ENCODE peak calls at places on chromosomes 16 and 17, in six cellular contexts. T is NT2/D1, L is fibroblast of lung, E is endothelial cell of umbilical vein, K is mesendoderm, H is IMR-90. I is an unnamed sample.

GRCh38 chr17:50495217-50495823 is 12.9 kb upstream of the MYCBPAP start:
- DNase-seq in T (no peak), L (no peak), E (no peak), K (no peak), H (no peak), I (no peak)

GRCh38 chr16:49830873-49831272 is 25.0 kb downstream of the ZNF423 start:
- DNase-seq in T (no peak), L (no peak), E (no peak), K (no peak), H (no peak), I (no peak)

GRCh38 chr16:22053921-22054341 is 38.4 kb upstream of the VWA3A start:
- DNase-seq in T (no peak), L (no peak), E (no peak), K (no peak), H (no peak), I (no peak)

GRCh38 chr16:76207270-76207669 is 69.9 kb upstream of the CNTNAP4 start:
- DNase-seq in T (no peak), L (no peak), E (no peak), K (peak), H (no peak), I (peak)

GRCh38 chr17:78556812-78557211 is 20.4 kb downstream of the DNAH17 start:
- DNase-seq in T (no peak), L (no peak), E (peak), K (no peak), H (no peak), I (no peak)

GRCh38 chr17:57033296-57033695 is 51.8 kb upstream of the AKAP1 start:
- DNase-seq in T (no peak), L (no peak), E (peak), K (no peak), H (no peak), I (no peak)

GRCh38 chr17:77089118-77089477 is 51.7 kb upstream of the SEC14L1 start:
- DNase-seq in T (no peak), L (no peak), E (peak), K (peak), H (no peak), I (no peak)

GRCh38 chr17:4393806-4394205 is 27.3 kb upstream of the UBE2G1 start:
- DNase-seq in T (no peak), L (no peak), E (no peak), K (no peak), H (no peak), I (peak)

GRCh38 chr16:85508993-85509392 is 104.1 kb upstream of the GSE1 start:
- DNase-seq in T (no peak), L (no peak), E (no peak), K (no peak), H (no peak), I (no peak)

GRCh38 chr17:50129946-50130777 is at the start of gene SAMD14:
- DNase-seq in T (no peak), L (peak), E (peak), K (peak), H (peak), I (no peak)

GRCh38 chr17:7721612-7722011 is 4.1 kb downstream of the DNAH2 start:
- DNase-seq in T (no peak), L (no peak), E (no peak), K (no peak), H (no peak), I (no peak)

GRCh38 chr17:744937-745336 is 7.1 kb downstream of the GEMIN4 start:
- DNase-seq in T (no peak), L (no peak), E (no peak), K (no peak), H (no peak), I (no peak)

GRCh38 chr16:69921125-69921524 is 30.0 kb upstream of the CLEC18A start:
- DNase-seq in T (no peak), L (peak), E (no peak), K (no peak), H (peak), I (no peak)

GRCh38 chr17:67800495-67800928 is 24.8 kb upstream of the BPTF start:
- DNase-seq in T (peak), L (peak), E (peak), K (peak), H (peak), I (peak)

GRCh38 chr16:5450435-5451104 is 353.0 kb upstream of the EEF2KMT start:
- DNase-seq in T (peak), L (no peak), E (no peak), K (peak), H (no peak), I (no peak)

GRCh38 chr16:2474877-2475412 is at the start of gene TBC1D24:
- DNase-seq in T (peak), L (peak), E (peak), K (peak), H (peak), I (peak)

GRCh38 chr16:31086629-31086906 is 2.2 kb downstream of the PRSS53 start:
- DNase-seq in T (no peak), L (no peak), E (no peak), K (no peak), H (no peak), I (no peak)

GRCh38 chr17:63841350-63842172 is 924 bp downstream of the SMARCD2 start:
- DNase-seq in T (no peak), L (peak), E (peak), K (peak), H (peak), I (peak)

GRCh38 chr17:63247706-63248105 is 198.4 kb downstream of the CYB561 start:
- DNase-seq in T (no peak), L (no peak), E (peak), K (no peak), H (no peak), I (no peak)

GRCh38 chr16:66247516-66248089 is 118.9 kb upstream of the CDH5 start:
- DNase-seq in T (no peak), L (peak), E (no peak), K (no peak), H (peak), I (no peak)

GRCh38 chr17:29625037-29625750 is 2.5 kb upstream of the CORO6 start:
- DNase-seq in T (no peak), L (peak), E (no peak), K (peak), H (peak), I (no peak)

GRCh38 chr16:66899945-66900688 is 18.6 kb downstream of the CDH16 start:
- DNase-seq in T (peak), L (peak), E (peak), K (peak), H (peak), I (peak)

GRCh38 chr17:66345264-66345663 is 42.9 kb downstream of the PRKCA start:
- DNase-seq in T (no peak), L (no peak), E (no peak), K (no peak), H (no peak), I (no peak)

GRCh38 chr16:35689764-35690163 is 2230.4 kb downstream of the TP53TG3F start:
- DNase-seq in T (no peak), L (no peak), E (no peak), K (no peak), H (no peak), I (no peak)

GRCh38 chr16:800834-801488 is 427 bp upstream of the GNG13 start:
- DNase-seq in T (no peak), L (no peak), E (no peak), K (no peak), H (no peak), I (no peak)

GRCh38 chr16:13961099-13961811 is 41.3 kb downstream of the ERCC4 start:
- DNase-seq in T (no peak), L (peak), E (no peak), K (no peak), H (peak), I (no peak)

GRCh38 chr16:3654249-3654991 is at the start of gene DNASE1:
- DNase-seq in T (peak), L (peak), E (peak), K (peak), H (peak), I (peak)

GRCh38 chr17:17774009-17774881 is 62.5 kb downstream of the SREBF1 start:
- DNase-seq in T (no peak), L (peak), E (peak), K (no peak), H (peak), I (peak)

GRCh38 chr17:1896243-1897163 is 66.7 kb downstream of the RPA1 start:
- DNase-seq in T (no peak), L (no peak), E (no peak), K (no peak), H (no peak), I (no peak)

GRCh38 chr17:36544049-36544319 is 735 bp upstream of the GGNBP2 start:
- DNase-seq in T (no peak), L (peak), E (peak), K (peak), H (peak), I (peak)

GRCh38 chr16:27407158-27407557 is 5.2 kb downstream of the IL21R start:
- DNase-seq in T (no peak), L (no peak), E (no peak), K (no peak), H (no peak), I (no peak)

GRCh38 chr16:48591976-48592375 is 18.0 kb downstream of the N4BP1 start:
- DNase-seq in T (no peak), L (no peak), E (no peak), K (no peak), H (no peak), I (no peak)

GRCh38 chr16:49859139-49859947 is 3.4 kb upstream of the ZNF423 start:
- DNase-seq in T (no peak), L (peak), E (peak), K (no peak), H (no peak), I (no peak)

DNA sequence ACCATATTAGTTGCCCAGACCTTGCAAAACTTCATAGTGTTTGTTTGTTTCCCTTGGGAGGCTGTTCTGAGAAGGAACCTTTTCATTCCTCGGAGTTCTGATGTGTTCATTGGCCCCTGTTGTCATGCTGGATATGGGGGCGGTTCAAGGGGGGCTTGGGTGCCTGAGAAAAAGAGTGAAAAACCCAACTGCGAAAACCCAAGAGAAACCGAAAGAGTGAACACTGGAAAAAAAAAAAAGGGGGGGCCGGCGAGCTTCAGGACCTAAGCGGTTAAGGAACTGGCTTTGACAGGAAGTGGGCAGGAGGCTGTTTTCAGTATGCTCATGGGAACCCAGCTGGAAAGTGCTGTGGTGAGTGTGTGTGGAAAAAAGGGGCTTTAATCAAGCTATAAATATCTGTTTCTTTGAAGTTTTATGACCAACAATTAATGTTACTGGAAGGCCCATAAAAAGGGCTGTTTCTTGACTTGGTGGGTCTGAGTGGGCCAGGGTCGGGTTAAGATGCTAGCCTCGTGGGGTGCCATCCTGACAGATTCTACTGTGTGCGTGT is 510.7 kb downstream of the MAF start:
- DNase-seq in T (no peak), L (no peak), E (no peak), K (no peak), H (no peak), I (no peak)
- H3K9ac ChIP-seq in T (no peak), L (no peak), E (no peak), K (no peak), H (no peak), I (no peak)

DNA sequence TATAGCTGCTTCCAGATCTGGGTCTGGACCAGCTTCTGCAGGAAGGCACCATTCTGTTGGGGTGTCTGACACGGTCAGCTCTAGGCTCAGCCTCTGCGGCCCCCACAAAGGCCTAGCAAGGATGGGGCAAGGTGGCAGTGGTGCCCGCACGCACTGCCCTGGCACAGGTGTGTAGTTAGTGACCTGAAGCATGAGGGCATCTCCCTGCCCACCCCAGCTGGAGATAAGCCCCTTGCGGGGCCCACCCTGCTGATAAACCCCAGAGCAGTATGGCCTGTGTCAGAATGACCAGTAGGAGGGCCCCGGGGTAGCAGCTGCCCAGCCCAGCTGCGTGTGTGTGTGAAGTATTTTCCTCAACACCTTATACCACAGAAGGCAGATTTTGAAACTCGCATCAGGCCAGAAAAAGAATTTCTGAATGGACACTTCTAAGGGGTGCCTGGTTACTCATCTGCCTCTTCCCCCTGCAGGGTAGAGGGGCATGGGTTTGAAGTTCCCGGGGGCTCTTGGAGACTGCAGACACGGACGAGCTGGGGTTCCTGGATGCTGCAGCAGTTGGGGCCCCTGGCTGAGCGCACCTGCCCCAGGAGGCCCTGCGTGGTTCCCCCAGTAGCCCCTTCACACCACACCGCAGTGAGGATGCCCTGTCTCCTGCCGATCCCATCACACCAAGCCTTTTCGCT is 4.6 kb downstream of the ARHGDIA start:
- DNase-seq in T (no peak), L (no peak), E (no peak), K (no peak), H (no peak), I (no peak)
- H3K9ac ChIP-seq in T (peak), L (no peak), E (no peak), K (no peak), H (no peak), I (no peak)

GRCh38 chr17:75683467-75684041 is 16.4 kb downstream of the SAP30BP start:
- DNase-seq in T (no peak), L (peak), E (no peak), K (no peak), H (peak), I (peak)
- H3K9ac ChIP-seq in T (no peak), L (no peak), E (no peak), K (no peak), H (no peak), I (peak)

DNA sequence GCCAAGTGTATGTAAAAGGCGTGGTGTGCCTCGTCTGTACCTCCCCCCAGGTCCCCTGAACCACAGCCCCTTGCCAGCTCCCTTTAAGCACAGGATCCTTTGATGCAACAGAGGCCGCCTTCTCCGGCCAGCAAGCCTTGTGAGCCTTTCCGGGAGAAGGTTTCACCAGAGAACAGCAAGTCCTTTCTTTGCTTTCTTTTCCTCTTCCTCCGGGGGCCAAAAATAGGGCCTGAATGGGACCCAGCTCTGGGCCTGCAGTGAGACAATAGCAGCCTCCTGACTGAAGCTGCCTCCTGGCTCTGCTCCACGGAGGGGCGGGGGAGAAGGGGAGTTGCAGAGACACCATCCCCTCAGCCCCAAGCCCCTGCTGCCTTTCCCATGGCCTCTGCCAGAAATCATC is 9.0 kb downstream of the ADGRG1 start:
- DNase-seq in T (no peak), L (no peak), E (peak), K (no peak), H (no peak), I (no peak)
- H3K9ac ChIP-seq in T (peak), L (no peak), E (no peak), K (no peak), H (no peak), I (no peak)

GRCh38 chr16:12553191-12553590 is 250.5 kb downstream of the CPPED1 start:
- DNase-seq in T (no peak), L (no peak), E (no peak), K (no peak), H (no peak), I (peak)
- H3K9ac ChIP-seq in T (no peak), L (no peak), E (no peak), K (no peak), H (no peak), I (no peak)

DNA sequence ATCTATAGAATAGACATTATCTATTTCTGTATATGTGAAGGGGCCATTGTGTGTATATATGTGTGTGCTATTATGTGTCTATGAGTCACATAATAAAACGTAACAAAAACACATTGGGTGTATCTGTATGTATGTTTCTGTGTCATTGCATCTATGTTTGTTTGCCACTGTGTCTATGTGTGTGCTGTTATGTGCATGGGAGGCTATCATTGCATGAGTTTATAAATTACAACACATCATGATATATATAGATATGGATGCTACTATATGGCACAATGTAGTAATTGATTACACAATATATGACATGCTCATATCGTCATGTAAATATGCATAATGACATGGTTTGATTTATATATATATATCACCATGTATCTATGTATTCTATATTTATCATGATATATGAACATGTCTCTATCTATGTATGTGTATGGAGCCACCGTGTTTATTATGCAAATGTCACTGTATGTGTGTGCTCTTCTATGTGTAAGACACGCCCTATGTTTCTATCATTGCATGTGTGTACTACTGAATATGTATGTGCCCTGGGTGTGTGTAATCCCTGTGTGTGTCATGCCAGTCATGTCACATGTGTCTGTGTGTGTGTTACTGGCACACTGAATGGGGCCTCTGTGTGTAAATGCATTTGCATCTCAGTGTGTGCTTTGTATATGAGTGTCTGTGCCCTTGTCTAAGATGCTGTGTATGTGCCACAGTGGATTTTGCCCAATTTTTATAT is 1.4 kb upstream of the TSPOAP1 start:
- DNase-seq in T (no peak), L (no peak), E (no peak), K (no peak), H (no peak), I (no peak)
- H3K9ac ChIP-seq in T (no peak), L (no peak), E (no peak), K (no peak), H (no peak), I (no peak)

DNA sequence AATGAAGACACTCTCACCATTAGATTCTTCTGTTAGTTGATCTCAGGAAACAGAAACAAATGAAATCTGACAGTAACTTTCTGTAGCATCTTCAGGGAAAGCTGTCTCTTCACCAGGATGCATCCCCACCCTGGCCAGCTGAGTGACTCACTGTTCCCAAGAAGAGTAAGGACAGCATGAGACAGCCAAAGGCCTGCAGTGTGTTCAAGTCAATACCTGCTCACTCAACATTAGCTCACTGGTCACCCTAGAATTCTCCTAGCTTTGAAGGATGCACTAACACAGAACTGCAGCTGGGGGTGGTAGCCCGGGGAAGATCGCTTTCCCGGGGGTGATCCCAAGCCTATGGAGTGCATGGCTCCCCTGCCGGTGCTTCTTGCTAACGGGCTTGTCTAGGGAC is 28.2 kb upstream of the CLEC18B start:
- DNase-seq in T (no peak), L (peak), E (no peak), K (peak), H (peak), I (peak)
- H3K9ac ChIP-seq in T (no peak), L (no peak), E (no peak), K (no peak), H (no peak), I (peak)

GRCh38 chr16:88855176-88855575 is 1.6 kb downstream of the GALNS start:
- DNase-seq in T (no peak), L (no peak), E (no peak), K (no peak), H (no peak), I (no peak)
- H3K9ac ChIP-seq in T (no peak), L (no peak), E (no peak), K (no peak), H (no peak), I (no peak)

GRCh38 chr17:40490289-40490853 is 11.1 kb downstream of the TNS4 start:
- DNase-seq in T (no peak), L (peak), E (no peak), K (peak), H (peak), I (peak)
- H3K9ac ChIP-seq in T (peak), L (no peak), E (no peak), K (peak), H (peak), I (peak)

I was measured in mammary epithelial cell.